ENCODE peak calls at places on chromosome 12, in seven cellular contexts. One of them, this sample, is unnamed.

GRCh38 chr12:21823581-21823980 is 49.1 kb upstream of the KCNJ8 start:
- DNase-seq in stimulated activated CD8-positive, alpha-beta memory T cell treated with anti-CD3 and anti-CD28 coated beads, Interleukin-4, amount 100 ng/mL, for 1 hour: no peak
- DNase-seq in effector memory CD8-positive, alpha-beta T cell: no peak
- DNase-seq in GM23248: peak; percentile 56
- DNase-seq in cardiac muscle cell: peak; percentile 6
- DNase-seq in DMS 273 treated with DMSO at 0.1 percent for 48 hours: no peak
- DNase-seq in cardiac fibroblast: no peak
- DNase-seq in this sample: no peak

GRCh38 chr12:118840399-118840798 is 140.9 kb upstream of the SRRM4 start:
- DNase-seq in cardiac fibroblast: no peak
- DNase-seq in effector memory CD8-positive, alpha-beta T cell: no peak
- DNase-seq in DMS 273 treated with DMSO at 0.1 percent for 48 hours: no peak
- DNase-seq in cardiac muscle cell: no peak
- DNase-seq in stimulated activated CD8-positive, alpha-beta memory T cell treated with anti-CD3 and anti-CD28 coated beads, Interleukin-4, amount 100 ng/mL, for 1 hour: no peak
- DNase-seq in GM23248: no peak
- DNase-seq in this sample: no peak

GRCh38 chr12:120639771-120640721 is at the start of gene CABP1:
- DNase-seq in effector memory CD8-positive, alpha-beta T cell: peak; percentile 45
- DNase-seq in stimulated activated CD8-positive, alpha-beta memory T cell treated with anti-CD3 and anti-CD28 coated beads, Interleukin-4, amount 100 ng/mL, for 1 hour: peak; percentile 31
- DNase-seq in DMS 273 treated with DMSO at 0.1 percent for 48 hours: no peak
- DNase-seq in GM23248: no peak
- DNase-seq in cardiac muscle cell: no peak
- DNase-seq in cardiac fibroblast: no peak
- DNase-seq in this sample: peak; percentile 17

GRCh38 chr12:24425601-24425970 is 476.1 kb upstream of the SOX5 start:
- DNase-seq in cardiac fibroblast: peak; percentile 3
- DNase-seq in GM23248: no peak
- DNase-seq in effector memory CD8-positive, alpha-beta T cell: no peak
- DNase-seq in stimulated activated CD8-positive, alpha-beta memory T cell treated with anti-CD3 and anti-CD28 coated beads, Interleukin-4, amount 100 ng/mL, for 1 hour: no peak
- DNase-seq in cardiac muscle cell: no peak
- DNase-seq in DMS 273 treated with DMSO at 0.1 percent for 48 hours: no peak
- DNase-seq in this sample: no peak

GRCh38 chr12:46459881-46460545 is 87.4 kb upstream of the SLC38A2 start:
- DNase-seq in DMS 273 treated with DMSO at 0.1 percent for 48 hours: no peak
- DNase-seq in cardiac muscle cell: no peak
- DNase-seq in effector memory CD8-positive, alpha-beta T cell: no peak
- DNase-seq in stimulated activated CD8-positive, alpha-beta memory T cell treated with anti-CD3 and anti-CD28 coated beads, Interleukin-4, amount 100 ng/mL, for 1 hour: no peak
- DNase-seq in GM23248: no peak
- DNase-seq in cardiac fibroblast: no peak
- DNase-seq in this sample: no peak

GRCh38 chr12:53751336-53752191 is at the start of gene CISTR:
- DNase-seq in stimulated activated CD8-positive, alpha-beta memory T cell treated with anti-CD3 and anti-CD28 coated beads, Interleukin-4, amount 100 ng/mL, for 1 hour: no peak
- DNase-seq in effector memory CD8-positive, alpha-beta T cell: no peak
- DNase-seq in GM23248: peak; percentile 35
- DNase-seq in cardiac fibroblast: no peak
- DNase-seq in DMS 273 treated with DMSO at 0.1 percent for 48 hours: no peak
- DNase-seq in cardiac muscle cell: no peak
- DNase-seq in this sample: peak; percentile 49

GRCh38 chr12:64895541-64895940 is 71.1 kb downstream of the TBC1D30 start:
- DNase-seq in stimulated activated CD8-positive, alpha-beta memory T cell treated with anti-CD3 and anti-CD28 coated beads, Interleukin-4, amount 100 ng/mL, for 1 hour: no peak
- DNase-seq in cardiac muscle cell: peak; percentile 4
- DNase-seq in GM23248: peak; percentile 84
- DNase-seq in effector memory CD8-positive, alpha-beta T cell: no peak
- DNase-seq in DMS 273 treated with DMSO at 0.1 percent for 48 hours: no peak
- DNase-seq in cardiac fibroblast: no peak
- DNase-seq in this sample: peak; percentile 31

GRCh38 chr12:45745861-45746277 is 16.4 kb downstream of the ARID2 start:
- DNase-seq in cardiac fibroblast: peak; percentile 62
- DNase-seq in cardiac muscle cell: peak; percentile 53
- DNase-seq in stimulated activated CD8-positive, alpha-beta memory T cell treated with anti-CD3 and anti-CD28 coated beads, Interleukin-4, amount 100 ng/mL, for 1 hour: no peak
- DNase-seq in GM23248: peak; percentile 61
- DNase-seq in DMS 273 treated with DMSO at 0.1 percent for 48 hours: no peak
- DNase-seq in effector memory CD8-positive, alpha-beta T cell: no peak
- DNase-seq in this sample: peak; percentile 70

GRCh38 chr12:127770123-127770522 is 496.8 kb upstream of the TMEM132C start:
- DNase-seq in DMS 273 treated with DMSO at 0.1 percent for 48 hours: no peak
- DNase-seq in GM23248: no peak
- DNase-seq in stimulated activated CD8-positive, alpha-beta memory T cell treated with anti-CD3 and anti-CD28 coated beads, Interleukin-4, amount 100 ng/mL, for 1 hour: no peak
- DNase-seq in cardiac muscle cell: no peak
- DNase-seq in cardiac fibroblast: no peak
- DNase-seq in effector memory CD8-positive, alpha-beta T cell: no peak
- DNase-seq in this sample: no peak

GRCh38 chr12:7303230-7303629 is 642 bp upstream of the ACSM4 start:
- DNase-seq in DMS 273 treated with DMSO at 0.1 percent for 48 hours: no peak
- DNase-seq in effector memory CD8-positive, alpha-beta T cell: no peak
- DNase-seq in stimulated activated CD8-positive, alpha-beta memory T cell treated with anti-CD3 and anti-CD28 coated beads, Interleukin-4, amount 100 ng/mL, for 1 hour: no peak
- DNase-seq in GM23248: peak; percentile 2
- DNase-seq in cardiac muscle cell: peak; percentile 3
- DNase-seq in cardiac fibroblast: no peak
- DNase-seq in this sample: no peak

GRCh38 chr12:86929962-86930361 is 673.8 kb upstream of the MGAT4C start:
- DNase-seq in DMS 273 treated with DMSO at 0.1 percent for 48 hours: no peak
- DNase-seq in cardiac fibroblast: no peak
- DNase-seq in GM23248: no peak
- DNase-seq in effector memory CD8-positive, alpha-beta T cell: no peak
- DNase-seq in cardiac muscle cell: no peak
- DNase-seq in stimulated activated CD8-positive, alpha-beta memory T cell treated with anti-CD3 and anti-CD28 coated beads, Interleukin-4, amount 100 ng/mL, for 1 hour: no peak
- DNase-seq in this sample: peak; percentile 59

GRCh38 chr12:104792570-104792969 is 165.5 kb downstream of the SLC41A2 start:
- DNase-seq in DMS 273 treated with DMSO at 0.1 percent for 48 hours: no peak
- DNase-seq in cardiac fibroblast: peak; percentile 87
- DNase-seq in GM23248: peak; percentile 92
- DNase-seq in effector memory CD8-positive, alpha-beta T cell: no peak
- DNase-seq in cardiac muscle cell: peak; percentile 87
- DNase-seq in stimulated activated CD8-positive, alpha-beta memory T cell treated with anti-CD3 and anti-CD28 coated beads, Interleukin-4, amount 100 ng/mL, for 1 hour: no peak
- DNase-seq in this sample: peak; percentile 82

GRCh38 chr12:53059434-53060063 is 9.7 kb downstream of the TNS2 start:
- DNase-seq in cardiac fibroblast: no peak
- DNase-seq in stimulated activated CD8-positive, alpha-beta memory T cell treated with anti-CD3 and anti-CD28 coated beads, Interleukin-4, amount 100 ng/mL, for 1 hour: no peak
- DNase-seq in DMS 273 treated with DMSO at 0.1 percent for 48 hours: no peak
- DNase-seq in GM23248: no peak
- DNase-seq in cardiac muscle cell: no peak
- DNase-seq in effector memory CD8-positive, alpha-beta T cell: no peak
- DNase-seq in this sample: no peak

GRCh38 chr12:50287271-50287670 is 4.0 kb upstream of the LIMA1 start:
- DNase-seq in cardiac fibroblast: no peak
- DNase-seq in DMS 273 treated with DMSO at 0.1 percent for 48 hours: no peak
- DNase-seq in GM23248: no peak
- DNase-seq in stimulated activated CD8-positive, alpha-beta memory T cell treated with anti-CD3 and anti-CD28 coated beads, Interleukin-4, amount 100 ng/mL, for 1 hour: no peak
- DNase-seq in effector memory CD8-positive, alpha-beta T cell: no peak
- DNase-seq in cardiac muscle cell: no peak
- DNase-seq in this sample: no peak

GRCh38 chr12:107322063-107322462 is 228.7 kb upstream of the CRY1 start:
- DNase-seq in cardiac muscle cell: no peak
- DNase-seq in stimulated activated CD8-positive, alpha-beta memory T cell treated with anti-CD3 and anti-CD28 coated beads, Interleukin-4, amount 100 ng/mL, for 1 hour: no peak
- DNase-seq in cardiac fibroblast: no peak
- DNase-seq in effector memory CD8-positive, alpha-beta T cell: peak; percentile 6
- DNase-seq in DMS 273 treated with DMSO at 0.1 percent for 48 hours: no peak
- DNase-seq in GM23248: no peak
- DNase-seq in this sample: no peak

GRCh38 chr12:11310336-11310735 is at the start of gene PRB4:
- DNase-seq in DMS 273 treated with DMSO at 0.1 percent for 48 hours: no peak
- DNase-seq in cardiac muscle cell: no peak
- DNase-seq in GM23248: no peak
- DNase-seq in cardiac fibroblast: no peak
- DNase-seq in stimulated activated CD8-positive, alpha-beta memory T cell treated with anti-CD3 and anti-CD28 coated beads, Interleukin-4, amount 100 ng/mL, for 1 hour: no peak
- DNase-seq in effector memory CD8-positive, alpha-beta T cell: no peak
- DNase-seq in this sample: no peak

GRCh38 chr12:17020765-17021164 is 414.8 kb upstream of the LMO3 start:
- DNase-seq in effector memory CD8-positive, alpha-beta T cell: no peak
- DNase-seq in stimulated activated CD8-positive, alpha-beta memory T cell treated with anti-CD3 and anti-CD28 coated beads, Interleukin-4, amount 100 ng/mL, for 1 hour: no peak
- DNase-seq in DMS 273 treated with DMSO at 0.1 percent for 48 hours: no peak
- DNase-seq in cardiac fibroblast: no peak
- DNase-seq in GM23248: no peak
- DNase-seq in cardiac muscle cell: no peak
- DNase-seq in this sample: no peak

GRCh38 chr12:3684449-3685051 is 68.4 kb downstream of the CRACR2A start:
- DNase-seq in effector memory CD8-positive, alpha-beta T cell: no peak
- DNase-seq in cardiac muscle cell: peak; percentile 81
- DNase-seq in stimulated activated CD8-positive, alpha-beta memory T cell treated with anti-CD3 and anti-CD28 coated beads, Interleukin-4, amount 100 ng/mL, for 1 hour: no peak
- DNase-seq in DMS 273 treated with DMSO at 0.1 percent for 48 hours: no peak
- DNase-seq in GM23248: no peak
- DNase-seq in cardiac fibroblast: peak; percentile 70
- DNase-seq in this sample: no peak

GRCh38 chr12:62891805-62892549 is 43.0 kb downstream of the PPM1H start:
- DNase-seq in effector memory CD8-positive, alpha-beta T cell: no peak
- DNase-seq in stimulated activated CD8-positive, alpha-beta memory T cell treated with anti-CD3 and anti-CD28 coated beads, Interleukin-4, amount 100 ng/mL, for 1 hour: no peak
- DNase-seq in cardiac fibroblast: no peak
- DNase-seq in DMS 273 treated with DMSO at 0.1 percent for 48 hours: no peak
- DNase-seq in cardiac muscle cell: no peak
- DNase-seq in GM23248: no peak
- DNase-seq in this sample: no peak

GRCh38 chr12:29427964-29428363 is 47.0 kb upstream of the ERGIC2 start:
- DNase-seq in cardiac fibroblast: peak; percentile 44
- DNase-seq in DMS 273 treated with DMSO at 0.1 percent for 48 hours: no peak
- DNase-seq in GM23248: no peak
- DNase-seq in cardiac muscle cell: peak; percentile 60
- DNase-seq in stimulated activated CD8-positive, alpha-beta memory T cell treated with anti-CD3 and anti-CD28 coated beads, Interleukin-4, amount 100 ng/mL, for 1 hour: no peak
- DNase-seq in effector memory CD8-positive, alpha-beta T cell: no peak
- DNase-seq in this sample: no peak

GRCh38 chr12:100987552-100988277 is 193.1 kb downstream of the ANO4 start:
- DNase-seq in effector memory CD8-positive, alpha-beta T cell: no peak
- DNase-seq in DMS 273 treated with DMSO at 0.1 percent for 48 hours: no peak
- DNase-seq in GM23248: peak; percentile 93
- DNase-seq in cardiac fibroblast: peak; percentile 38
- DNase-seq in cardiac muscle cell: peak; percentile 54
- DNase-seq in stimulated activated CD8-positive, alpha-beta memory T cell treated with anti-CD3 and anti-CD28 coated beads, Interleukin-4, amount 100 ng/mL, for 1 hour: no peak
- DNase-seq in this sample: peak; percentile 28

GRCh38 chr12:8033153-8034044 is 883 bp downstream of the FOXJ2 start:
- DNase-seq in cardiac fibroblast: peak; percentile 53
- DNase-seq in GM23248: peak; percentile 67
- DNase-seq in DMS 273 treated with DMSO at 0.1 percent for 48 hours: no peak
- DNase-seq in stimulated activated CD8-positive, alpha-beta memory T cell treated with anti-CD3 and anti-CD28 coated beads, Interleukin-4, amount 100 ng/mL, for 1 hour: no peak
- DNase-seq in cardiac muscle cell: peak; percentile 40
- DNase-seq in effector memory CD8-positive, alpha-beta T cell: peak; percentile 21
- DNase-seq in this sample: peak; percentile 66

GRCh38 chr12:49341777-49342065 is 4.7 kb upstream of the C1QL4 start:
- DNase-seq in cardiac muscle cell: no peak
- DNase-seq in GM23248: no peak
- DNase-seq in stimulated activated CD8-positive, alpha-beta memory T cell treated with anti-CD3 and anti-CD28 coated beads, Interleukin-4, amount 100 ng/mL, for 1 hour: no peak
- DNase-seq in cardiac fibroblast: no peak
- DNase-seq in effector memory CD8-positive, alpha-beta T cell: no peak
- DNase-seq in DMS 273 treated with DMSO at 0.1 percent for 48 hours: no peak
- DNase-seq in this sample: no peak

GRCh38 chr12:56999456-56999855 is 6.9 kb downstream of the ZBTB39 start:
- DNase-seq in DMS 273 treated with DMSO at 0.1 percent for 48 hours: no peak
- DNase-seq in cardiac muscle cell: no peak
- DNase-seq in GM23248: peak; percentile 55
- DNase-seq in cardiac fibroblast: no peak
- DNase-seq in effector memory CD8-positive, alpha-beta T cell: no peak
- DNase-seq in stimulated activated CD8-positive, alpha-beta memory T cell treated with anti-CD3 and anti-CD28 coated beads, Interleukin-4, amount 100 ng/mL, for 1 hour: no peak
- DNase-seq in this sample: no peak

GRCh38 chr12:56282030-56282429 is 15.3 kb downstream of the COQ10A start:
- DNase-seq in cardiac muscle cell: no peak
- DNase-seq in effector memory CD8-positive, alpha-beta T cell: no peak
- DNase-seq in cardiac fibroblast: no peak
- DNase-seq in DMS 273 treated with DMSO at 0.1 percent for 48 hours: no peak
- DNase-seq in GM23248: no peak
- DNase-seq in stimulated activated CD8-positive, alpha-beta memory T cell treated with anti-CD3 and anti-CD28 coated beads, Interleukin-4, amount 100 ng/mL, for 1 hour: no peak
- DNase-seq in this sample: no peak

GRCh38 chr12:12823308-12823707 is 10.2 kb downstream of the DDX47 start:
- DNase-seq in stimulated activated CD8-positive, alpha-beta memory T cell treated with anti-CD3 and anti-CD28 coated beads, Interleukin-4, amount 100 ng/mL, for 1 hour: no peak
- DNase-seq in DMS 273 treated with DMSO at 0.1 percent for 48 hours: no peak
- DNase-seq in effector memory CD8-positive, alpha-beta T cell: no peak
- DNase-seq in GM23248: peak; percentile 61
- DNase-seq in cardiac muscle cell: peak; percentile 68
- DNase-seq in cardiac fibroblast: peak; percentile 59
- DNase-seq in this sample: peak; percentile 34

GRCh38 chr12:118649765-118650585 is 273.6 kb downstream of the SUDS3 start:
- DNase-seq in cardiac fibroblast: no peak
- DNase-seq in stimulated activated CD8-positive, alpha-beta memory T cell treated with anti-CD3 and anti-CD28 coated beads, Interleukin-4, amount 100 ng/mL, for 1 hour: no peak
- DNase-seq in effector memory CD8-positive, alpha-beta T cell: no peak
- DNase-seq in DMS 273 treated with DMSO at 0.1 percent for 48 hours: no peak
- DNase-seq in cardiac muscle cell: no peak
- DNase-seq in GM23248: no peak
- DNase-seq in this sample: no peak

GRCh38 chr12:95182868-95183415 is 34.3 kb downstream of the FGD6 start:
- DNase-seq in stimulated activated CD8-positive, alpha-beta memory T cell treated with anti-CD3 and anti-CD28 coated beads, Interleukin-4, amount 100 ng/mL, for 1 hour: no peak
- DNase-seq in cardiac fibroblast: peak; percentile 62
- DNase-seq in DMS 273 treated with DMSO at 0.1 percent for 48 hours: no peak
- DNase-seq in cardiac muscle cell: peak; percentile 76
- DNase-seq in GM23248: peak; percentile 86
- DNase-seq in effector memory CD8-positive, alpha-beta T cell: no peak
- DNase-seq in this sample: peak; percentile 72

GRCh38 chr12:123910057-123910456 is 62.6 kb downstream of the CCDC92 start:
- DNase-seq in cardiac muscle cell: no peak
- DNase-seq in effector memory CD8-positive, alpha-beta T cell: no peak
- DNase-seq in cardiac fibroblast: no peak
- DNase-seq in GM23248: no peak
- DNase-seq in stimulated activated CD8-positive, alpha-beta memory T cell treated with anti-CD3 and anti-CD28 coated beads, Interleukin-4, amount 100 ng/mL, for 1 hour: no peak
- DNase-seq in DMS 273 treated with DMSO at 0.1 percent for 48 hours: no peak
- DNase-seq in this sample: no peak

GRCh38 chr12:53219956-53220856 is 11.8 kb downstream of the RARG start:
- DNase-seq in DMS 273 treated with DMSO at 0.1 percent for 48 hours: no peak
- DNase-seq in effector memory CD8-positive, alpha-beta T cell: peak; percentile 70
- DNase-seq in stimulated activated CD8-positive, alpha-beta memory T cell treated with anti-CD3 and anti-CD28 coated beads, Interleukin-4, amount 100 ng/mL, for 1 hour: peak; percentile 57
- DNase-seq in cardiac muscle cell: peak; percentile 84
- DNase-seq in cardiac fibroblast: peak; percentile 78
- DNase-seq in GM23248: peak; percentile 97
- DNase-seq in this sample: peak; percentile 82

GRCh38 chr12:79547735-79548347 is 142.9 kb downstream of the PAWR start:
- DNase-seq in effector memory CD8-positive, alpha-beta T cell: no peak
- DNase-seq in DMS 273 treated with DMSO at 0.1 percent for 48 hours: no peak
- DNase-seq in GM23248: peak; percentile 79
- DNase-seq in cardiac fibroblast: peak; percentile 79
- DNase-seq in stimulated activated CD8-positive, alpha-beta memory T cell treated with anti-CD3 and anti-CD28 coated beads, Interleukin-4, amount 100 ng/mL, for 1 hour: no peak
- DNase-seq in cardiac muscle cell: peak; percentile 79
- DNase-seq in this sample: peak; percentile 85

GRCh38 chr12:1553987-1554982 is 40.1 kb downstream of the FBXL14 start:
- DNase-seq in GM23248: no peak
- DNase-seq in cardiac muscle cell: no peak
- DNase-seq in effector memory CD8-positive, alpha-beta T cell: no peak
- DNase-seq in cardiac fibroblast: no peak
- DNase-seq in DMS 273 treated with DMSO at 0.1 percent for 48 hours: no peak
- DNase-seq in stimulated activated CD8-positive, alpha-beta memory T cell treated with anti-CD3 and anti-CD28 coated beads, Interleukin-4, amount 100 ng/mL, for 1 hour: no peak
- DNase-seq in this sample: no peak

GRCh38 chr12:104569348-104570173 is 112.8 kb downstream of the CHST11 start:
- DNase-seq in effector memory CD8-positive, alpha-beta T cell: peak; percentile 67
- DNase-seq in cardiac muscle cell: peak; percentile 64
- DNase-seq in cardiac fibroblast: peak; percentile 34
- DNase-seq in DMS 273 treated with DMSO at 0.1 percent for 48 hours: no peak
- DNase-seq in stimulated activated CD8-positive, alpha-beta memory T cell treated with anti-CD3 and anti-CD28 coated beads, Interleukin-4, amount 100 ng/mL, for 1 hour: peak; percentile 23
- DNase-seq in GM23248: no peak
- DNase-seq in this sample: no peak

GRCh38 chr12:40688085-40688725 is 4.0 kb upstream of the CNTN1 start:
- DNase-seq in cardiac muscle cell: no peak
- DNase-seq in DMS 273 treated with DMSO at 0.1 percent for 48 hours: no peak
- DNase-seq in cardiac fibroblast: no peak
- DNase-seq in effector memory CD8-positive, alpha-beta T cell: no peak
- DNase-seq in GM23248: peak; percentile 5
- DNase-seq in stimulated activated CD8-positive, alpha-beta memory T cell treated with anti-CD3 and anti-CD28 coated beads, Interleukin-4, amount 100 ng/mL, for 1 hour: no peak
- DNase-seq in this sample: no peak

GRCh38 chr12:12872139-12872933 is 19.0 kb upstream of the GPRC5A start:
- DNase-seq in cardiac muscle cell: peak; percentile 63
- DNase-seq in cardiac fibroblast: peak; percentile 70
- DNase-seq in GM23248: peak; percentile 72
- DNase-seq in DMS 273 treated with DMSO at 0.1 percent for 48 hours: no peak
- DNase-seq in effector memory CD8-positive, alpha-beta T cell: no peak
- DNase-seq in stimulated activated CD8-positive, alpha-beta memory T cell treated with anti-CD3 and anti-CD28 coated beads, Interleukin-4, amount 100 ng/mL, for 1 hour: no peak
- DNase-seq in this sample: peak; percentile 47

GRCh38 chr12:1879633-1880032 is 38.8 kb downstream of the CACNA2D4 start:
- DNase-seq in cardiac muscle cell: no peak
- DNase-seq in stimulated activated CD8-positive, alpha-beta memory T cell treated with anti-CD3 and anti-CD28 coated beads, Interleukin-4, amount 100 ng/mL, for 1 hour: no peak
- DNase-seq in DMS 273 treated with DMSO at 0.1 percent for 48 hours: no peak
- DNase-seq in effector memory CD8-positive, alpha-beta T cell: no peak
- DNase-seq in cardiac fibroblast: no peak
- DNase-seq in GM23248: no peak
- DNase-seq in this sample: no peak

GRCh38 chr12:10612954-10613333 is 465 bp downstream of the MAGOHB start:
- DNase-seq in stimulated activated CD8-positive, alpha-beta memory T cell treated with anti-CD3 and anti-CD28 coated beads, Interleukin-4, amount 100 ng/mL, for 1 hour: no peak
- DNase-seq in cardiac muscle cell: peak; percentile 9
- DNase-seq in cardiac fibroblast: peak; percentile 7
- DNase-seq in GM23248: peak; percentile 39
- DNase-seq in DMS 273 treated with DMSO at 0.1 percent for 48 hours: no peak
- DNase-seq in effector memory CD8-positive, alpha-beta T cell: peak; percentile 8
- DNase-seq in this sample: no peak

This sample was measured in adipocyte.